ENCODE peak calls at places on chromosome 1, in four cellular contexts. K is endodermal cell, H is neural progenitor cell, U is IMR-90. I is an unnamed sample.

GRCh38 chr1:32411261-32411660 is 17.0 kb upstream of the BSDC1 start:
- DNase-seq in K (no peak), H (no peak), U (no peak), I (no peak)

GRCh38 chr1:197915797-197916686 is 1.1 kb upstream of the LHX9 start:
- DNase-seq in K (peak; percentile 96), H (peak; percentile 95), U (peak; percentile 61), I (no peak)

GRCh38 chr1:16984717-16985116 is 4.3 kb upstream of the MFAP2 start:
- DNase-seq in K (no peak), H (no peak), U (peak; percentile 85), I (no peak)

GRCh38 chr1:79497193-79497773 is 490.8 kb upstream of the ADGRL4 start:
- DNase-seq in K (peak; percentile 56), H (peak; percentile 54), U (peak; percentile 47), I (peak; percentile 73)

GRCh38 chr1:63408331-63408730 is 40.9 kb downstream of the ALG6 start:
- DNase-seq in K (no peak), H (no peak), U (peak; percentile 91), I (no peak)

GRCh38 chr1:53166912-53167311 is 24.5 kb upstream of the SLC1A7 start:
- DNase-seq in K (no peak), H (no peak), U (no peak), I (no peak)

GRCh38 chr1:230424440-230425251 is 1.5 kb downstream of the PGBD5 start:
- DNase-seq in K (peak; percentile 84), H (peak; percentile 64), U (no peak), I (no peak)

GRCh38 chr1:194052514-194053333 is 866.3 kb upstream of the B3GALT2 start:
- DNase-seq in K (no peak), H (no peak), U (no peak), I (no peak)

GRCh38 chr1:53725238-53725689 is 13.7 kb downstream of the GLIS1 start:
- DNase-seq in K (peak; percentile 91), H (peak; percentile 72), U (peak; percentile 77), I (no peak)

GRCh38 chr1:227761621-227762230 is 26.5 kb downstream of the SNAP47 start:
- DNase-seq in K (no peak), H (no peak), U (no peak), I (no peak)
- H3K4me1 ChIP-seq in K (no peaks in the 10 kb centered on the region), H (no peaks in the 10 kb centered on the region), U (peaks cover 38% of the 10 kb centered on the region), I (no peaks in the 10 kb centered on the region)

GRCh38 chr1:29563571-29563970 is 327.2 kb downstream of the PTPRU start:
- DNase-seq in K (no peak), H (no peak), U (peak; percentile 61), I (no peak)
- H3K9me3 ChIP-seq in K (peaks cover 46% of the 10 kb centered on the region), H (peaks cover 7% of the 10 kb centered on the region), U (peaks cover 21% of the 10 kb centered on the region), I (peaks cover 28% of the 10 kb centered on the region)

GRCh38 chr1:156928043-156928602 is 7.7 kb downstream of the LRRC71 start:
- DNase-seq in K (no peak), H (no peak), U (no peak), I (no peak)

GRCh38 chr1:156926175-156926574 is 5.7 kb downstream of the LRRC71 start:
- DNase-seq in K (no peak), H (no peak), U (peak; percentile 56), I (no peak)

GRCh38 chr1:156929596-156930238 is 9.3 kb downstream of the LRRC71 start:
- DNase-seq in K (no peak), H (no peak), U (no peak), I (no peak)

GRCh38 chr1:156925154-156926010 is 5.0 kb downstream of the LRRC71 start:
- DNase-seq in K (no peak), H (no peak), U (no peak), I (no peak)

GRCh38 chr1:156927215-156928042 is 7.0 kb downstream of the LRRC71 start:
- DNase-seq in K (peak; percentile 97), H (peak; percentile 94), U (peak; percentile 64), I (peak; percentile 75)
- H3K9ac ChIP-seq in K (no peak overlapping the region), H (no peak overlapping the region), U (no peak overlapping the region), I (no peak overlapping the region)

DNA sequence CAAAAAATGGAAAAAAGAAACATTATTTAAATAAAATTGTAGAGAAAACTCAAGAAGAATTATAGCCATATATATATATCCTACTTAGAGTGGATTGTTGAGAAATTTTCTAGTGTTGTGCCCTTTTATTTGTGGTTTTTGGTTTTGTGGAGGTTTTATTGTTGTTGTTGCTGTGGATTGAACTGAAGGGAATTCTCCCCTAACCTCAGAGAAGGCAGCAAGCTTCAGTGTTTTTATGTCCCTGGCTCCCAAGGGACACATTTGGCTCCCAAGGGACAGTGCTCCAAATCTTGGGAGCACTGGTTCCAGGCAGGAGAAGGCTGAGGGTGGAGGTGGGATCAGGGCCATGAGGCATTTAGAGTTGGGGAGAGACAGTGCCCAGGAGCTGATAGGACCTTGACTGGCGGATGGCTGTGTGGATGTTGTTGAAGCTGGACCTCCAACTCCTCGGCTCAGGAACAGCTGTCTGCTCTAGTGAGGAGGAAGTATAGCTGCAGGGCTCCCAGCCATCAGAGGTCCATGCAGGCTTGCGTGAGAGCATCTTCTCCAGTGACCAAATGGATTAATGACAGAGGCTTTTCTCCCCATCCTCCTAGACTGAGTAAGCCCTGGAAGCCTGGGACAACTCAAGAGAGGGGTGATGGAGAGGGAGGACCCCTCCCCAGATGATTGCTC is 100.5 kb downstream of the TEX35 start:
- DNase-seq in K (no peak), H (no peak), U (no peak), I (no peak)
- H3K4me1 ChIP-seq in K (no peaks in the 10 kb centered on the region), H (no peaks in the 10 kb centered on the region), U (peaks cover 23% of the 10 kb centered on the region), I (peaks cover 52% of the 10 kb centered on the region)

GRCh38 chr1:18197299-18197698 is 89.7 kb downstream of the IGSF21 start:
- DNase-seq in K (no peak), H (no peak), U (no peak), I (no peak)
- H3K9me3 ChIP-seq in K (no peaks in the 10 kb centered on the region), H (no peaks in the 10 kb centered on the region), U (no peaks in the 10 kb centered on the region), I (no peaks in the 10 kb centered on the region)

GRCh38 chr1:11858613-11858967 is at the start of gene NPPB:
- DNase-seq in K (no peak), H (no peak), U (no peak), I (no peak)
- H3K9ac ChIP-seq in K (peak within 1 kb of the TSS; percentile 77), H (no peak within 1 kb of the TSS), U (no peak within 1 kb of the TSS), I (no peak within 1 kb of the TSS)